ENCODE peak calls at places on chromosomes 1 and 21, in seven cellular contexts. K, D, I, F, C, O and J are unnamed samples.

GRCh38 chr1:10291705-10292104 is 81.3 kb downstream of the KIF1B start:
- DNase-seq in K (no peak), D (no peak), I (no peak), F (no peak), C (no peak), O (no peak), J (no peak)

GRCh38 chr1:47930215-47930885 is 66.8 kb downstream of the TRABD2B start:
- DNase-seq in K (no peak), D (no peak), I (no peak), F (no peak), C (no peak), O (no peak), J (no peak)

GRCh38 chr21:15272171-15272570 is 207.4 kb upstream of the NRIP1 start:
- DNase-seq in K (no peak), D (no peak), I (no peak), F (no peak), C (no peak), O (no peak), J (no peak)

GRCh38 chr1:119885903-119886783 is 10.2 kb downstream of the ADAM30 start:
- DNase-seq in K (peak), D (no peak), I (peak), F (peak), C (peak), O (no peak), J (no peak)

GRCh38 chr1:53959664-53960250 is 13.6 kb downstream of the LRRC42 start:
- DNase-seq in K (no peak), D (no peak), I (no peak), F (no peak), C (no peak), O (no peak), J (no peak)

GRCh38 chr1:232317336-232317735 is 312.6 kb downstream of the SIPA1L2 start:
- DNase-seq in K (no peak), D (no peak), I (no peak), F (no peak), C (no peak), O (no peak), J (no peak)

GRCh38 chr1:31944205-31945089 is 6.3 kb upstream of the PTP4A2 start:
- DNase-seq in K (peak), D (peak), I (peak), F (peak), C (peak), O (peak), J (no peak)

GRCh38 chr1:206946261-206946660 is at the start of gene PIGR:
- DNase-seq in K (no peak), D (no peak), I (peak), F (no peak), C (no peak), O (no peak), J (no peak)

GRCh38 chr1:151990058-151990855 is 3.4 kb downstream of the S100A10 start:
- DNase-seq in K (no peak), D (no peak), I (no peak), F (no peak), C (no peak), O (no peak), J (no peak)

GRCh38 chr1:23198373-23198772 is 18.9 kb downstream of the HTR1D start:
- DNase-seq in K (no peak), D (no peak), I (no peak), F (no peak), C (no peak), O (no peak), J (peak)